ENCODE peak calls at places on chromosomes 16 and 17, in eight cellular contexts. X is bronchial epithelial cell, D is RWPE1, U is mesothelial cell of epicardium, E is NB4, J is progenitor cell of endocrine pancreas, I is GM13977, F is IMR-90. R is an unnamed sample.

GRCh38 chr17:6546069-6546718 is 10.2 kb downstream of the PITPNM3 start:
- DNase-seq in X (no peak), D (no peak), U (no peak), E (peak), J (no peak), I (peak), F (peak), R (no peak)

GRCh38 chr16:81238296-81239011 is at the start of gene BCO1:
- DNase-seq in X (peak), D (peak), U (no peak), E (no peak), J (no peak), I (no peak), F (peak), R (no peak)

GRCh38 chr17:41734139-41734948 is at the start of gene HAP1:
- DNase-seq in X (no peak), D (peak), U (peak), E (no peak), J (peak), I (no peak), F (peak), R (no peak)

GRCh38 chr16:31200821-31201510 is 1.6 kb downstream of the PYCARD start:
- DNase-seq in X (no peak), D (peak), U (no peak), E (peak), J (no peak), I (no peak), F (no peak), R (no peak)

GRCh38 chr16:54239441-54239840 is 47.1 kb downstream of the IRX3 start:
- DNase-seq in X (no peak), D (no peak), U (peak), E (no peak), J (no peak), I (no peak), F (no peak), R (no peak)

GRCh38 chr16:85206472-85207356 is 94.4 kb upstream of the CIBAR2 start:
- DNase-seq in X (no peak), D (no peak), U (peak), E (no peak), J (no peak), I (no peak), F (peak), R (no peak)

GRCh38 chr17:22266231-22266630 is 573.9 kb downstream of the KCNJ18 start:
- DNase-seq in X (no peak), D (no peak), U (no peak), E (no peak), J (no peak), I (no peak), F (no peak), R (no peak)

GRCh38 chr16:88971371-88972097 is 5.5 kb downstream of the CBFA2T3 start:
- DNase-seq in X (no peak), D (no peak), U (no peak), E (no peak), J (no peak), I (peak), F (no peak), R (peak)

GRCh38 chr17:57422574-57423164 is 166.3 kb downstream of the MSI2 start:
- DNase-seq in X (peak), D (peak), U (no peak), E (peak), J (no peak), I (peak), F (peak), R (peak)

GRCh38 chr17:51091635-51092034 is 29.0 kb downstream of the SPAG9 start:
- DNase-seq in X (no peak), D (no peak), U (no peak), E (no peak), J (no peak), I (no peak), F (no peak), R (no peak)

GRCh38 chr16:309476-309875 is 26.5 kb downstream of the PDIA2 start:
- DNase-seq in X (no peak), D (no peak), U (no peak), E (peak), J (no peak), I (no peak), F (no peak), R (no peak)

GRCh38 chr16:87369117-87369775 is 14.3 kb downstream of the FBXO31 start:
- DNase-seq in X (no peak), D (no peak), U (no peak), E (no peak), J (no peak), I (no peak), F (no peak), R (no peak)

GRCh38 chr16:1613240-1613639 is 1.1 kb downstream of the CRAMP1 start:
- DNase-seq in X (no peak), D (peak), U (peak), E (peak), J (no peak), I (peak), F (no peak), R (peak)

GRCh38 chr16:27286446-27286845 is 17.9 kb upstream of the NSMCE1 start:
- DNase-seq in X (peak), D (peak), U (no peak), E (no peak), J (no peak), I (no peak), F (peak), R (no peak)

GRCh38 chr17:81397314-81398169 is 2.3 kb downstream of the BAHCC1 start:
- DNase-seq in X (no peak), D (no peak), U (no peak), E (peak), J (peak), I (no peak), F (peak), R (no peak)

GRCh38 chr17:31269597-31269996 is 27.4 kb downstream of the OMG start:
- DNase-seq in X (peak), D (peak), U (no peak), E (no peak), J (no peak), I (no peak), F (peak), R (no peak)

GRCh38 chr17:41340934-41341861 is 9.4 kb downstream of the KRT33A start:
- DNase-seq in X (no peak), D (no peak), U (no peak), E (no peak), J (no peak), I (no peak), F (no peak), R (no peak)

GRCh38 chr17:27565874-27566672 is 64.9 kb upstream of the LGALS9 start:
- DNase-seq in X (peak), D (no peak), U (no peak), E (no peak), J (no peak), I (no peak), F (peak), R (no peak)

DNA sequence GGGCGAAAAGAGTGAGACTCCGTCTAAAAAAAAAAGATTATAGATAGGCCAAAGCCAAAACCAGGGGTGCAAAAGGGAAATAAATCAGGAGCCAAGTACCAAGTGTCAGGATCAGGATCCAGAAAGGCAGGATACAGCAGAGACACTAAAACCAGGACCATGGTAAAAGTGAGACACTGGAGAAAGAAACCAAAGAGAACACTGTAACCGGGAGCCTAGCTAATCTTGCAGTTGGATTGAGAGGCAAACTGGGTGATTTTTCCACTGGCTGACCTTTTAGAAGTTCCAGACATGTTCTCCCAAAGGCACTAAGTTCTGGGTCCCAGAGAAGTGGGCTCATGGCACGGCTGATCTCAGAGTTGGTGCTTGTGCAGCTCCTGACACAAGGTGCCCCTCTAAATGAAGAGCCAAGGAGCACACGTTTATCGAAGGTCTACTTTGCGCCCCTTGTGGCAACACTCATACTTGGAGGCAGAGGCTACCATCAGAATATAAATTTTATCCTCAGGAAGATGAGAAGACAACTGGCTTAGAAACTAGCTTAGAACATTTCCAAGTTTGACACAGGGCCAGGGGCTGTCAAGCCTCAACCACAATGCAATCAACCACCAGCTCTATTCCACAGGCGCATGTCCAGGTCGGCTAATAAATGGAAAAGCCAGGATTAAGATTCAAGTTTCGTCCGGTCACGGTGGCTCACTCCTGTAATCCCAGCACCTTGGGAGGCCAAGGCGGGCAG is 27.5 kb upstream of the HELZ start:
- DNase-seq in X (no peak), D (no peak), U (no peak), E (peak), J (no peak), I (peak), F (no peak), R (no peak)
- TF ChIP-seq CTCF in X (no peak), D (no peak), U (peak), E (peak), J (peak), I (no peak), F (peak), R (no peak)

GRCh38 chr17:49334744-49335512 is 27.1 kb downstream of the ZNF652 start:
- DNase-seq in X (no peak), D (no peak), U (no peak), E (no peak), J (no peak), I (no peak), F (peak), R (no peak)

GRCh38 chr17:49339359-49339758 is 22.7 kb downstream of the ZNF652 start:
- DNase-seq in X (no peak), D (no peak), U (no peak), E (no peak), J (no peak), I (no peak), F (no peak), R (no peak)

GRCh38 chr17:49337900-49338299 is 24.1 kb downstream of the ZNF652 start:
- DNase-seq in X (no peak), D (no peak), U (no peak), E (peak), J (no peak), I (no peak), F (peak), R (no peak)

GRCh38 chr17:49338883-49339282 is 23.2 kb downstream of the ZNF652 start:
- DNase-seq in X (no peak), D (no peak), U (no peak), E (peak), J (no peak), I (no peak), F (no peak), R (no peak)

GRCh38 chr17:49333806-49334205 is 28.2 kb downstream of the ZNF652 start:
- DNase-seq in X (peak), D (no peak), U (no peak), E (peak), J (no peak), I (no peak), F (peak), R (no peak)
- TF ChIP-seq CTCF in X (no peak), D (no peak), U (no peak), E (no peak), J (no peak), I (no peak), F (no peak), R (no peak)

DNA sequence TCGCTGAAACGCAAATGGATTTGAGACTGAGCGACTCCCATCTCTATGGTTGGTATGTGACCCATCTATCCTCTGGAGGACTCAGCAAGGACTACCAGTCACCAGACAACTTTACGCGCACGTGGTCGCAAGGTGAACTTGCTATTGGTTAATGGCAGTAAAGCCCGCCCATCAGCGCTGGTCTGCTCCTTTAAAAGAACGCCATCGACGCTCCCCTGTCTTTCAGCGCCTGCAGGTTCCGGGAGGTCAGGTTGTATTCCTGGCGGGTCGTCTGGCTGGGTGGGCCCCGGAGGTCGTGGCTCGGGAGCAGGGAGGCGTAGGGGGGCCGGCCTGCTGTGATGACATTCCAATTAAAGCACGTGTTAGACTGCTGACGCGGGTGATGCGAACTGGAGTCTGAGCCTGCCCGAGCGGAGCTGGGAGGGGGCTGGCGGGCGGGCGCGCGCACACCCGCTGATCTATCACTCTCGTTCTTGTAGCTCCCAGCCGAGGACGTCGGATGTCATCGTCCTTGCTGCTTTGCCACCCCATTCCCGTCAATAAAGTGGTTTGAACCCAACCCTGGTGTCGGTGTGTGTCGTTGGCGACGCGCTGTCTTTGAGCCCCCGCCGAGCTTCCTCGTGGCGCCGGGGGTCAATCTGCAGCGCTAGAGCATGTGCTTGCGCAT is 15.9 kb upstream of the ERN1 start:
- DNase-seq in X (peak), D (peak), U (peak), E (peak), J (peak), I (peak), F (peak), R (peak)
- TF ChIP-seq CTCF in X (no peak), D (no peak), U (no peak), E (no peak), J (no peak), I (no peak), F (no peak), R (no peak)

DNA sequence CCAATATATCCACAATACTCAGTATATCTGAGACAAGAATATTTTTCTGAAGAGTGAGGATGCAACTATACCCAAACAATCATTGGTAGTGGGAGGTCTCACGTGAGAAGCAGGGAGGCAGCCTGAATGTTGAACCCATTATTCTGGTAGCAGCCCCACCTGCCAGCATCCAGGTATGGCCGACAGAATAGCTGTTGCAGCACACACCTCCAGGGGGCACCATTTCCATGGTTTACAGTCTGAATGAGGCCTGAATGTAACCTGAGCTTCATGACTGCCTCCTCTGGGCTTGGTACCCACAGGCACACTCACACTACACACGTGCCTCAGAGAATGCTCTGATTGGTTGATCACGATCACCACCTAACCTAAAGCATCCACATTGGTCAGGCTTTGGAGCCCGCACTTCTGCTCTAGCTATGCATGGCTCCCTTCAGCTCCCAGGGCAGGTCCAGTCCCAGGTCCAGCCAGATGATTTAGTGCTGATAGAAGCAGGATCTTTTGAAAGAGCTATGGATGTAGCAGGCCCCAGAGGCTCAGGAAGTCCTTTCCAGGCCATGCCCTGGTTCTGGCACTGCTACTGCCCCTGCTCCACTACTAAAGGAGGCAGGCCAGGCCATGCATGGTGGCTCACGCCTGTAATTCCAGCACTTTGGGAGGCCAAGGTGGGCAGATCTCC is 11.0 kb upstream of the CBFB start:
- DNase-seq in X (peak), D (peak), U (peak), E (peak), J (peak), I (peak), F (peak), R (peak)
- TF ChIP-seq CTCF in X (peak), D (peak), U (peak), E (peak), J (peak), I (peak), F (peak), R (peak)

GRCh38 chr16:79050063-79050462 is 550.5 kb downstream of the MAF start:
- DNase-seq in X (peak), D (peak), U (no peak), E (no peak), J (no peak), I (no peak), F (no peak), R (no peak)
- TF ChIP-seq CTCF in X (no peak), D (no peak), U (no peak), E (no peak), J (no peak), I (no peak), F (no peak), R (no peak)

GRCh38 chr17:10754109-10754508 is 24.3 kb upstream of the TMEM220 start:
- DNase-seq in X (peak), D (no peak), U (no peak), E (peak), J (no peak), I (peak), F (peak), R (peak)
- TF ChIP-seq CTCF in X (peak), D (peak), U (no peak), E (peak), J (peak), I (peak), F (peak), R (peak)